ENCODE peak calls at places on chromosomes 6 and 20, in four cellular contexts. One of them, this sample, is unnamed.

GRCh38 chr20:8209061-8209460 is 77.0 kb downstream of the PLCB1 start:
- DNase-seq in posterior vena cava: no peak
- DNase-seq in HT1080: no peak
- DNase-seq in GM06990: peak; percentile 35
- DNase-seq in this sample: peak; percentile 10

GRCh38 chr20:38094373-38094775 is 60.8 kb downstream of the RPRD1B start:
- DNase-seq in GM06990: peak; percentile 71
- DNase-seq in posterior vena cava: no peak
- DNase-seq in HT1080: peak; percentile 81
- DNase-seq in this sample: peak; percentile 72

GRCh38 chr6:31430449-31430848 is 27.1 kb downstream of the MICA start:
- DNase-seq in GM06990: no peak
- DNase-seq in HT1080: no peak
- DNase-seq in posterior vena cava: no peak
- DNase-seq in this sample: no peak

GRCh38 chr6:138996524-138996923 is 8.5 kb upstream of the REPS1 start:
- DNase-seq in HT1080: no peak
- DNase-seq in posterior vena cava: no peak
- DNase-seq in GM06990: no peak
- DNase-seq in this sample: no peak

GRCh38 chr20:20712004-20712473 is 405 bp downstream of the RALGAPA2 start:
- DNase-seq in GM06990: no peak
- DNase-seq in HT1080: no peak
- DNase-seq in posterior vena cava: peak; percentile 79
- DNase-seq in this sample: no peak

GRCh38 chr20:57698867-57699275 is 10.9 kb downstream of the PMEPA1 start:
- DNase-seq in posterior vena cava: no peak
- DNase-seq in GM06990: no peak
- DNase-seq in HT1080: peak; percentile 82
- DNase-seq in this sample: no peak

GRCh38 chr20:35515949-35516645 is 13.4 kb downstream of the C20orf173 start:
- DNase-seq in HT1080: peak; percentile 87
- DNase-seq in GM06990: no peak
- DNase-seq in posterior vena cava: no peak
- DNase-seq in this sample: no peak

GRCh38 chr6:109512271-109512817 is 29.3 kb upstream of the ZBTB24 start:
- DNase-seq in HT1080: no peak
- DNase-seq in GM06990: no peak
- DNase-seq in posterior vena cava: no peak
- DNase-seq in this sample: no peak

GRCh38 chr6:46010771-46011170 is 4.9 kb downstream of the CLIC5 start:
- DNase-seq in GM06990: no peak
- DNase-seq in posterior vena cava: no peak
- DNase-seq in HT1080: peak; percentile 21
- DNase-seq in this sample: no peak

GRCh38 chr6:30972816-30973215 is 10.7 kb upstream of the MUC21 start:
- DNase-seq in posterior vena cava: no peak
- DNase-seq in HT1080: no peak
- DNase-seq in GM06990: no peak
- DNase-seq in this sample: no peak

GRCh38 chr20:9478801-9479200 is 35.6 kb upstream of the LAMP5 start:
- DNase-seq in posterior vena cava: no peak
- DNase-seq in GM06990: no peak
- DNase-seq in HT1080: no peak
- DNase-seq in this sample: no peak

GRCh38 chr6:119523546-119523945 is 174.0 kb upstream of the MAN1A1 start:
- DNase-seq in HT1080: no peak
- DNase-seq in posterior vena cava: no peak
- DNase-seq in GM06990: no peak
- DNase-seq in this sample: no peak

GRCh38 chr6:42569102-42570028 is 5.5 kb downstream of the UBR2 start:
- DNase-seq in HT1080: peak; percentile 87
- DNase-seq in GM06990: no peak
- DNase-seq in posterior vena cava: no peak
- DNase-seq in this sample: no peak

GRCh38 chr20:9408422-9409300 is 105.7 kb upstream of the LAMP5 start:
- DNase-seq in posterior vena cava: no peak
- DNase-seq in GM06990: no peak
- DNase-seq in HT1080: peak; percentile 21
- DNase-seq in this sample: no peak

GRCh38 chr6:57313711-57314471 is 3.5 kb upstream of the PRIM2 start:
- DNase-seq in posterior vena cava: peak; percentile 79
- DNase-seq in GM06990: no peak
- DNase-seq in HT1080: peak; percentile 98
- DNase-seq in this sample: no peak

GRCh38 chr6:18241208-18241836 is 23.0 kb downstream of the DEK start:
- DNase-seq in GM06990: no peak
- DNase-seq in HT1080: peak; percentile 44
- DNase-seq in posterior vena cava: no peak
- DNase-seq in this sample: no peak